ENCODE peak calls at places on chromosomes 7 and 10, in six cellular contexts. Q, B, O, R, H and I are unnamed samples.
A peak's percentile ranks its signal among the peaks of the same experiment; 100 is the strongest.

GRCh38 chr7:6026011-6026819 is 5.0 kb upstream of the ANKRD61 start:
- DNase-seq in R (peak; percentile 11), Q (peak; percentile 72), O (peak; percentile 27), H (peak; percentile 51), B (peak; percentile 54), I (peak; percentile 26)

GRCh38 chr7:36015733-36016132 is 137.3 kb upstream of the EEPD1 start:
- DNase-seq in O (no peak), R (no peak), Q (no peak), B (peak; percentile 51), H (no peak), I (peak; percentile 68)

GRCh38 chr7:91103365-91103764 is 160.9 kb upstream of the FZD1 start:
- DNase-seq in H (no peak), Q (no peak), O (no peak), B (no peak), R (no peak), I (no peak)

GRCh38 chr7:74429153-74429747 is 24.5 kb upstream of the GTF2IRD1 start:
- DNase-seq in B (peak; percentile 43), R (peak; percentile 32), H (no peak), O (no peak), Q (no peak), I (peak; percentile 76)

GRCh38 chr10:27959093-27959715 is 39.7 kb downstream of the ODAD2 start:
- DNase-seq in H (no peak), O (no peak), B (no peak), R (no peak), Q (no peak), I (peak; percentile 9)

GRCh38 chr10:125008689-125009579 is 67.0 kb downstream of the ZRANB1 start:
- DNase-seq in B (no peak), H (no peak), O (no peak), Q (no peak), R (peak; percentile 66), I (no peak)

GRCh38 chr7:41420421-41420820 is 282.5 kb downstream of the INHBA start:
- DNase-seq in R (no peak), O (no peak), H (no peak), Q (no peak), B (peak; percentile 55), I (peak; percentile 74)

GRCh38 chr7:122974229-122974628 is 21.3 kb downstream of the TAS2R16 start:
- DNase-seq in R (no peak), B (no peak), H (no peak), O (no peak), Q (no peak), I (no peak)

GRCh38 chr7:30923009-30923773 is 11.5 kb downstream of the AQP1 start:
- DNase-seq in H (no peak), Q (no peak), R (peak; percentile 3), B (no peak), O (no peak), I (no peak)

GRCh38 chr10:25441270-25441669 is 266.5 kb downstream of the GPR158 start:
- DNase-seq in R (no peak), B (no peak), O (no peak), Q (no peak), H (no peak), I (no peak)

GRCh38 chr7:117640465-117640864 is 160.6 kb downstream of the CFTR start:
- DNase-seq in H (no peak), Q (no peak), O (no peak), R (no peak), B (no peak), I (no peak)

GRCh38 chr7:78607099-78607498 is 808.5 kb downstream of the PHTF2 start:
- DNase-seq in H (no peak), B (peak; percentile 20), R (no peak), O (no peak), Q (no peak), I (no peak)

GRCh38 chr10:78306358-78306757 is 272.7 kb downstream of the RPS24 start:
- DNase-seq in B (no peak), O (no peak), R (no peak), Q (no peak), H (no peak), I (no peak)

GRCh38 chr10:131261890-131262289 is 49.6 kb downstream of the TCERG1L start:
- DNase-seq in O (no peak), B (no peak), H (no peak), R (no peak), Q (no peak), I (no peak)

GRCh38 chr10:60798031-60798430 is 19.8 kb downstream of the CDK1 start:
- DNase-seq in H (no peak), O (no peak), R (no peak), B (peak; percentile 34), Q (no peak), I (peak; percentile 27)

GRCh38 chr10:100972115-100972903 is 3.0 kb downstream of the SEMA4G start:
- DNase-seq in O (peak; percentile 6), H (no peak), Q (no peak), B (no peak), R (no peak), I (no peak)

GRCh38 chr10:53930648-53931047 is 870.4 kb downstream of the PCDH15 start:
- DNase-seq in R (no peak), Q (no peak), B (no peak), O (no peak), H (no peak), I (no peak)

GRCh38 chr10:122307669-122308486 is 36.8 kb downstream of the BTBD16 start:
- DNase-seq in B (peak; percentile 98), H (peak; percentile 90), Q (no peak), R (peak; percentile 68), O (peak; percentile 67), I (peak; percentile 94)

GRCh38 chr10:73866621-73867020 is 7.7 kb downstream of the CAMK2G start:
- DNase-seq in H (no peak), Q (no peak), B (no peak), O (no peak), R (no peak), I (no peak)

GRCh38 chr10:73864229-73864628 is 10.1 kb downstream of the CAMK2G start:
- DNase-seq in H (no peak), Q (no peak), R (no peak), B (no peak), O (no peak), I (no peak)

GRCh38 chr10:73867126-73867807 is 7.1 kb downstream of the CAMK2G start:
- DNase-seq in B (no peak), Q (no peak), H (no peak), R (no peak), O (no peak), I (no peak)

GRCh38 chr10:73865107-73865458 is 9.3 kb downstream of the CAMK2G start:
- DNase-seq in H (no peak), R (no peak), Q (no peak), O (no peak), B (no peak), I (no peak)

GRCh38 chr10:73865459-73866442 is 8.6 kb downstream of the CAMK2G start:
- DNase-seq in R (no peak), Q (peak; percentile 36), O (no peak), B (no peak), H (no peak), I (no peak)
- H3K4me3 ChIP-seq in R (no peak overlapping the region), Q (peak overlapping the region; percentile 65), O (no peak overlapping the region), B (no peak overlapping the region), H (no peak overlapping the region), I (no peak overlapping the region)

GRCh38 chr7:107946881-107947280 is 55.9 kb downstream of the DLD start:
- DNase-seq in Q (no peak), O (no peak), H (no peak), B (no peak), R (no peak), I (no peak)

GRCh38 chr7:107951172-107951787 is 51.7 kb downstream of the LAMB1 start:
- DNase-seq in B (no peak), R (peak; percentile 23), Q (no peak), O (no peak), H (no peak), I (no peak)

GRCh38 chr7:107946451-107946850 is 55.5 kb downstream of the DLD start:
- DNase-seq in Q (no peak), H (no peak), B (peak; percentile 65), R (no peak), O (no peak), I (peak; percentile 52)

GRCh38 chr7:107949443-107949935 is 53.5 kb downstream of the LAMB1 start:
- DNase-seq in R (no peak), O (no peak), B (no peak), H (no peak), Q (no peak), I (no peak)

GRCh38 chr7:107948645-107949442 is 54.1 kb downstream of the LAMB1 start:
- DNase-seq in O (no peak), B (peak; percentile 96), H (no peak), Q (no peak), R (no peak), I (peak; percentile 86)
- H3K4me3 ChIP-seq in O (no peak overlapping the region), B (no peak overlapping the region), H (no peak overlapping the region), Q (no peak overlapping the region), R (no peak overlapping the region), I (no peak overlapping the region)

GRCh38 chr10:111075577-111076185 is 1.1 kb upstream of the ADRA2A start:
- DNase-seq in B (no peak), O (no peak), Q (no peak), R (no peak), H (no peak), I (no peak)
- H3K4me3 ChIP-seq in B (no peak overlapping the region), O (no peak overlapping the region), Q (peak overlapping the region; percentile 32), R (peak overlapping the region; percentile 69), H (no peak overlapping the region), I (peak overlapping the region; percentile 66)

GRCh38 chr10:132546567-132547420 is 9.2 kb downstream of the INPP5A start:
- DNase-seq in R (peak; percentile 69), O (no peak), B (no peak), H (no peak), Q (no peak), I (no peak)

GRCh38 chr10:132543916-132544743 is 6.5 kb downstream of the INPP5A start:
- DNase-seq in Q (peak; percentile 37), H (no peak), O (no peak), B (no peak), R (no peak), I (no peak)

GRCh38 chr10:132545659-132546367 is 8.2 kb downstream of the INPP5A start:
- DNase-seq in H (no peak), R (no peak), Q (no peak), O (no peak), B (no peak), I (no peak)

GRCh38 chr10:132542819-132543218 is 5.2 kb downstream of the INPP5A start:
- DNase-seq in Q (no peak), R (no peak), B (no peak), O (no peak), H (no peak), I (no peak)

DNA sequence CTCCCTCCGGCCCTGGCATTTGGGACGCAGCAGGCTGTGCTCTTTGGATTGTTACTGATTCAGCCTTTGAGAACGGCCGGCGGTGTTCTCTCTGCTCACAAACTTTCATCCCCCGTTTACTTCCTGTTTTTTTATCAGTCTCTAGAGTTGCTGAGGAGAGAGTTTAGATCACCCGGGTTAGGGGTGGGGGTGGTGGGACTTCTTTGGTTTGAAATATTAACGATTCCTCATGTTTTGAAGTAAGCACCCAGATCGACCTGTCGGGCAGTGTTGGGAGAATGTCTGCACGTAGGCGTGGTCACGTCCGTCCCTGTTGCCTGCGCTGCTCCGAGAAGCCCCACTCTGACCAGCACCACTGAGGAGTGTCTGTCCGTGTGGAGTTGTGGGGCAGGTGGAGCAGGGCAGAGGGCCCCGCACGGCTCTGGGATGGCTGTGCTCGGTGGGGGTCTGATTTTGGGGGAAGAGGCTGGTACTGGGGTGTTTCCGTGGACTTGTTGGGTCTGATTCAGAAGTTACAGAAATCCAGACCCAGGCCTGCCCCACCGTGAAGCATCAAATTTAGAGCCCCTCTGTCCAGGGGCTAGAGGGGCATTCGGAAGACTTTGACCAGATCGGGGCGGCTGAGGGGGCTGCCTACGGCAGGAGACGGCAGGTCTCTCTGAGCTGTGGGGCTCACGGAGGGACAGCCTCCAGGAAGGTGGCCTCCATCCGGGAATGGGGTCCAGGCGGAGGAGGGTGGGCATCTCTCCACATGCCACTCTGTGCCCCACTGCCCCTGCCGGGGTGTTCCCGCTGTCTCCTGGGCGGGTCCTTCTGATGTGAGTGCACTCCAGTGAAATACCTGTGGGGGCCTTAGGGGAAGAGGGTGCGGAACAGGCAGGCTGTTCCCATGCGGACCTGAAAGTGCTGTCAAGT is 7.4 kb downstream of the INPP5A start:
- DNase-seq in R (no peak), H (no peak), B (no peak), O (no peak), Q (no peak), I (no peak)
- H3K4me3 ChIP-seq in R (no peak overlapping the region), H (no peak overlapping the region), B (no peak overlapping the region), O (no peak overlapping the region), Q (peak overlapping the region; percentile 11), I (no peak overlapping the region)